ENCODE peak calls at places on chromosomes 6 and 20, in six cellular contexts. K, N, F, M, Y and R are unnamed samples.

GRCh38 chr6:31407699-31408098 is 4.3 kb downstream of the MICA start:
- DNase-seq in K (peak; percentile 66), N (no peak), F (no peak), M (no peak), Y (no peak), R (no peak)

GRCh38 chr20:22449115-22449973 is 135.0 kb downstream of the FOXA2 start:
- DNase-seq in K (no peak), N (no peak), F (no peak), M (no peak), Y (peak; percentile 78), R (no peak)

GRCh38 chr6:33828452-33828763 is 24.6 kb upstream of the MLN start:
- DNase-seq in K (no peak), N (no peak), F (no peak), M (no peak), Y (no peak), R (no peak)

GRCh38 chr6:3376888-3377535 is 79.8 kb downstream of the SLC22A23 start:
- DNase-seq in K (peak; percentile 49), N (no peak), F (no peak), M (no peak), Y (no peak), R (no peak)

GRCh38 chr6:98980814-98981213 is 33.1 kb upstream of the FBXL4 start:
- DNase-seq in K (no peak), N (no peak), F (no peak), M (peak; percentile 81), Y (no peak), R (peak; percentile 1)

GRCh38 chr6:115891111-115891669 is 169.5 kb downstream of the FRK start:
- DNase-seq in K (peak; percentile 74), N (no peak), F (no peak), M (no peak), Y (no peak), R (no peak)

GRCh38 chr6:44256291-44257006 is 879 bp downstream of the SLC35B2 start:
- DNase-seq in K (peak; percentile 45), N (peak; percentile 48), F (no peak), M (peak; percentile 81), Y (peak; percentile 27), R (no peak)

GRCh38 chr6:108114861-108115597 is 40.5 kb upstream of the OSTM1 start:
- DNase-seq in K (peak; percentile 34), N (no peak), F (peak; percentile 82), M (peak; percentile 87), Y (peak; percentile 25), R (no peak)

GRCh38 chr6:37088897-37089296 is 81.1 kb upstream of the PIM1 start:
- DNase-seq in K (no peak), N (no peak), F (no peak), M (no peak), Y (no peak), R (no peak)

GRCh38 chr6:165850434-165851019 is 187.5 kb upstream of the PDE10A start:
- DNase-seq in K (peak; percentile 62), N (peak; percentile 78), F (peak; percentile 75), M (peak; percentile 68), Y (peak; percentile 76), R (peak; percentile 52)

GRCh38 chr6:150072201-150072600 is 3.3 kb upstream of the ULBP3 start:
- DNase-seq in K (peak; percentile 88), N (peak; percentile 92), F (peak; percentile 92), M (peak; percentile 63), Y (peak; percentile 82), R (peak; percentile 11)

GRCh38 chr6:32664827-32665362 is 1.6 kb downstream of the HLA-DQB1 start:
- DNase-seq in K (no peak), N (peak; percentile 37), F (peak; percentile 85), M (peak; percentile 65), Y (no peak), R (no peak)

GRCh38 chr20:58146081-58146734 is 82.2 kb downstream of the ANKRD60 start:
- DNase-seq in K (no peak), N (no peak), F (no peak), M (no peak), Y (no peak), R (no peak)

GRCh38 chr6:168102093-168102985 is 23.3 kb upstream of the FRMD1 start:
- DNase-seq in K (no peak), N (peak; percentile 89), F (peak; percentile 35), M (peak; percentile 52), Y (no peak), R (no peak)
- TF ChIP-seq CTCF in K (no peak), N (no peak), F (no peak), M (no peak), Y (no peak), R (no peak)

DNA sequence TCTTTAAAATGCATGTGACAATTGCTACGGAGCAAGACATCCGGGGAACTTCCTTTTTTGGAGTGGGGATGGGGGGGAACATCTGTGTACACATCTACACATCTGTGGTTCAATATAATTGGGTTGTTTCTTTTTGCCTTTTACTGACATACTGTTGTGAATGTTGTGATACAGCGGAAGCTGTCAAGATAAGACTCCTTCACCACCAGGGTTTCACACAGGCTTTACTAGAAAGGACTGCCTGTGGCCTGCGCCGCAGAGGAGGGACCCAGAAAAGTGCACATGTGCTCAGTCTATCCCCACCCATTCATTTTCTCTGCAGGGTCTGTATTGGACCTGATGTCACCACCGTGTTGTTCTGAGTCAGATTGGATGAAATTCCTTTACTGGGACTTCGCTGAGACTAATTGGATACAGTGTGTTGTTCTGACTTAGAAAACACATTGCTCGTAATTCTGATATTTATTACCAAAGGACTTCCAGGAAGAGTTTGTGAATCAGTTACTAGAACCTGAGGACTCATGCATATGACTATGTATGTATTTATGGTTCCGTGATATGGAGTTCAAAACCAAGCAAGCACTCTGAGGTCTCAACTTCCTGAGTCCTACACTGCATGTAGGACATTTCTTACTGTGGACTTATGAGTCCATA is 98.7 kb upstream of the SGK1 start:
- DNase-seq in K (no peak), N (no peak), F (no peak), M (no peak), Y (no peak), R (no peak)
- H3K4me1 ChIP-seq in K (peaks cover 21% of the 10 kb centered on the region), N (peaks cover 6% of the 10 kb centered on the region), F (peaks cover 13% of the 10 kb centered on the region), M (no peaks in the 10 kb centered on the region), Y (peaks cover 14% of the 10 kb centered on the region), R (no peaks in the 10 kb centered on the region)

DNA sequence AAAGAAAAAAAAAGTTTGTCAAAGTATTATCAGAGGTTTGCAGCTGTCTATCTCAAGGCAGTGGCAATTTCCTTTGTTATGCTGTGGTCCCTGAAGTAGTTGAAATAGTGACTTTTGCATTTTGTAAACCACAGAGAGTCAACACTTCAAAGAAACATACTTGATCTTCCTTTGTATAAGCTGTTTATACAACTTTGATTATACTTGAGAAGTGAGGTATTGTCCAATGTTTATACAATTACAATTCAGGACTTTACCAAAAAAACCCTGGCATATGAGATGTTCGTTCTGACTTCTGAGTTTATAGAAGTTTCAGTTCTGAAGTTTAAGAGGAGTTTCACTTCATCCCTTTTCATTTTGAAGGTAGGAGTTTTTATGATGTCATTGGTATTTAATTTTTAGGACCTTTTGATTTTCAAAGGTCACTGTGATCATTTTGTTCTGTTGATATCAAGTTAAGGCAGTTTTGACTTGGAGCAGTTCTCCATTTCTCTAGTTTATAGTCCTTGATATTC is 4.0 kb downstream of the STK4 start:
- DNase-seq in K (no peak), N (no peak), F (no peak), M (no peak), Y (no peak), R (no peak)
- H3K27ac ChIP-seq in K (no peak overlapping the region), N (peak overlapping the region; percentile 90), F (peak overlapping the region; percentile 61), M (no peak overlapping the region), Y (no peak overlapping the region), R (peak overlapping the region; percentile 82)

DNA sequence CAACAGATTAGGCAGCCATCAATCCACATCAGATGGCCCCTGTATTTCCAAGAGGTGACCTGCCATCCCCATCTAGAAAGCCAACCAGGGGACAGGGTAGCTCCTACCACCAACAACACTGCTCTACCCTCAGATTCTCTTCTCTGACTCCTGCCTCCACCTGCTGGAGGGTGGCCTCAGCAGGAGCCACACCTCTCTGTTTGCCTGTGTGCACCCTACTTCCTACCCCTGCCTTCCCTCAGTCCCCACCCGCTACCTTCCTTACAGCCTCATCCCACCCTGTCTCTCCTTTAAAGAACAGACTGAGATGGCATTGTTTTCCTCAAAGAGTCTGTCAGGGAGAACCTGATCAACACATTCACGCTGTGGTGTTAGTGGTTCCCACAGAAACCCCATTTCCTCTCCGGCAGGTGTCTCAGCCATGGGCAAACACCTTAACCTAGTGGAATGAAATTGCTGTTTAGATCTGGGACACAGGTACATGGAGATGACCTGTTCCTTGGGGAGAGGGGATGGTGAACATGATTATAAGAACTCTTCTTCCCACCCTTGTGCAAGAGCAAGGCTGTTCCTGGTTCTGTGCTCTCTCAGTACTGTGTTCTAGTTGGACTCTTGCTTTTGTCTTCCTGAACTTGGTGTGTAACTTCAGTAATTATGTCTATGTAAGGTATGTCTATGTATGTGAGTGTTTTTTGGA is 1.8 kb downstream of the ENTPD6 start:
- DNase-seq in K (peak; percentile 25), N (no peak), F (no peak), M (peak; percentile 27), Y (no peak), R (no peak)
- TF ChIP-seq CTCF in K (peak; percentile 38), N (no peak), F (no peak), M (no peak), Y (no peak), R (no peak)

DNA sequence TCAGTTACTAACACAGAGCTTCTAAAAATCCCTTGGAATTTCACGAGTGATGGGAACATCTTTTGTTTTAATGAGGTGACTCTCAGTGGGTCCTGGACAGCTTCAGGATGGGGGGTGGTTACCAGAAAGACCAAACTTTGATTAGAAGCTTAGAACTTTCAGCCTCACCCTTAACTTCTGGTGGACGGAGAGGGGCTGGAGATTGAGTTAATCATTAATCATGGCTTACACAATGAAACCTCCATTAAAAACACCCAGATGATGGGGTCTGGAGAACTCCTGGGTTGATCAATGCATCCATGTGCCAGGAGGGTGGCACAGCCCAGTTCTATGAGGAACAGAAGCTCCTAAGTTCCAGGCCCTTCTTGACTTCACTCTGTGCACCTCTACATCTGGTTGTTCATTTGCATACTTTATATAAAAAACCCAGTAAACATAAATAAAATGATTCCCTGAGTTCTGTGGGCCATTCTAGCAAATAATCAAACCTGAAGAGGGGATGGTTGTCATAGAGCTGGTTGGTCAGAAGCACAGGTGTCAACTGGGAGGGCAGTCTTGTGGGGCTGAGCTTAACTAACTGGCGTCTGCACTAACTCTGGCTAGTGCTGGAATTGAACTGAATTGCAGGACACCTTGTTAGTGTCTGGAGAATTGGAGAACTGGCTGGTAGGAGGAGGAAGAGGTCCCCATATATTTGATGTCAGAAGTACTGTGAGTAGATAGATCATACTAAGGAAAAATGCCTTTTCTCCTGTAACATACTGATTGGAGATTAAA is 10.3 kb downstream of the RMND1 start:
- DNase-seq in K (no peak), N (no peak), F (no peak), M (no peak), Y (no peak), R (no peak)
- H3K4me1 ChIP-seq in K (peaks cover 18% of the 10 kb centered on the region), N (peaks cover 11% of the 10 kb centered on the region), F (peaks cover 43% of the 10 kb centered on the region), M (no peaks in the 10 kb centered on the region), Y (peaks cover 33% of the 10 kb centered on the region), R (no peaks in the 10 kb centered on the region)

DNA sequence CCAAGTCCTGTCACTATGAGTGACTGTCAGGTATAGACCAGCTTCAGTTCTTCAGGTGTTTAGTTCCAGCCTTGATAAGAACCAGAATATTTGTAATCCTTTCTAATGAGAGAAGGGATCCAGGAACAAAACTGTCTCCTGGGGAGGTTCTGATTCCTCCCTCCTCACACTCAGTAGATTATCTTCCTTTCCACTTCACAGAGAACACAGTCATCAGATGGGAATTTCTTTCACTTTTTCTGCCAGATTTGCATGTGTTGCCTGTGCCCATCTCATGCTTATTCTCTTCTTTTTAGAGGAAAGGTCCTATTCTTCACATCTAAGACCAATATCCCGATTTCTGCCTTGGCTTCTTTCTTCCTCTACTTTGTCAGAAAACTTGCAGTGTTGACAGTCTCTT is 50.8 kb downstream of the CD109 start:
- DNase-seq in K (no peak), N (no peak), F (no peak), M (no peak), Y (no peak), R (no peak)
- H3K27ac ChIP-seq in K (no peak overlapping the region), N (no peak overlapping the region), F (no peak overlapping the region), M (no peak overlapping the region), Y (no peak overlapping the region), R (no peak overlapping the region)

GRCh38 chr6:168226095-168226781 is 93.3 kb downstream of the DACT2 start:
- DNase-seq in K (no peak), N (no peak), F (no peak), M (no peak), Y (no peak), R (no peak)
- TF ChIP-seq CTCF in K (no peak), N (no peak), F (no peak), M (no peak), Y (no peak), R (no peak)